ENCODE peak calls at places on chromosome 2, in eight cellular contexts. X is GM04503, T is ecto neural progenitor cell, E is AG09309, R is COR-L47, V is NCI-H2107, L is NCI-H146, Q is A549. D is an unnamed sample.

GRCh38 chr2:239263231-239263936 is 137.4 kb downstream of the HDAC4 start:
- DNase-seq in X (no peak), T (no peak), E (no peak), R (no peak), V (no peak), L (no peak), Q (no peak), D (peak)

GRCh38 chr2:44537264-44537663 is 175.5 kb downstream of the CAMKMT start:
- DNase-seq in X (no peak), T (no peak), E (no peak), R (no peak), V (no peak), L (no peak), Q (no peak), D (no peak)

GRCh38 chr2:100755441-100755840 is 64.5 kb upstream of the NPAS2 start:
- DNase-seq in X (no peak), T (no peak), E (no peak), R (no peak), V (no peak), L (no peak), Q (no peak), D (no peak)

GRCh38 chr2:231936491-231936890 is 10.3 kb upstream of the NPPC start:
- DNase-seq in X (no peak), T (no peak), E (no peak), R (no peak), V (no peak), L (no peak), Q (no peak), D (no peak)

GRCh38 chr2:209560911-209561310 is 137.1 kb downstream of the MAP2 start:
- DNase-seq in X (no peak), T (no peak), E (no peak), R (no peak), V (no peak), L (no peak), Q (no peak), D (no peak)

GRCh38 chr2:216802516-216803265 is 57.2 kb downstream of the TNP1 start:
- DNase-seq in X (no peak), T (no peak), E (no peak), R (no peak), V (no peak), L (no peak), Q (no peak), D (no peak)

GRCh38 chr2:203022751-203023150 is 8.1 kb downstream of the NBEAL1 start:
- DNase-seq in X (no peak), T (no peak), E (no peak), R (no peak), V (no peak), L (no peak), Q (no peak), D (no peak)

GRCh38 chr2:51065276-51065675 is 33.3 kb upstream of the NRXN1 start:
- DNase-seq in X (no peak), T (no peak), E (no peak), R (no peak), V (no peak), L (no peak), Q (no peak), D (no peak)